ENCODE peak calls at places on chromosome 9, in five cellular contexts. X is suprapubic skin, Y is H54, U is stomach, V is A549. F is an unnamed sample.

GRCh38 chr9:120382453-120382852 is 197.5 kb downstream of the CDK5RAP2 start:
- DNase-seq in V (no peak), Y (no peak), X (no peak), U (no peak), F (no peak)

GRCh38 chr9:84111726-84112125 is 131.1 kb downstream of the RMI1 start:
- DNase-seq in V (no peak), U (no peak), Y (peak), X (no peak), F (no peak)

GRCh38 chr9:127575875-127576778 is 36.0 kb upstream of the STXBP1 start:
- DNase-seq in X (no peak), U (no peak), V (peak), Y (no peak), F (no peak)

GRCh38 chr9:34413229-34413852 is 36.6 kb upstream of the MYORG start:
- DNase-seq in Y (no peak), X (no peak), U (peak), V (peak), F (no peak)

GRCh38 chr9:12775373-12775962 is 648 bp downstream of the LURAP1L start:
- DNase-seq in X (peak), U (no peak), Y (no peak), V (no peak), F (no peak)

GRCh38 chr9:122087406-122088200 is 5.5 kb downstream of the TTLL11 start:
- DNase-seq in Y (no peak), X (no peak), U (no peak), V (no peak), F (no peak)

GRCh38 chr9:16618524-16618923 is 251.9 kb downstream of the BNC2 start:
- DNase-seq in Y (no peak), U (no peak), V (no peak), X (no peak), F (no peak)

GRCh38 chr9:16735000-16735399 is 135.5 kb downstream of the BNC2 start:
- DNase-seq in V (no peak), Y (no peak), X (no peak), U (no peak), F (no peak)

GRCh38 chr9:31304576-31304975 is 1079.9 kb upstream of the ACO1 start:
- DNase-seq in U (no peak), V (peak), Y (peak), X (no peak), F (no peak)
- TF ChIP-seq POLR2A in U (no peak), V (no peak), Y (no peak), X (no peak), F (no peak)

GRCh38 chr9:70421272-70422180 is 7.1 kb upstream of the KLF9 start:
- DNase-seq in Y (no peak), U (no peak), V (no peak), X (peak), F (no peak)

GRCh38 chr9:70420267-70421019 is 6.0 kb upstream of the KLF9 start:
- DNase-seq in U (peak), X (peak), V (peak), Y (peak), F (no peak)

GRCh38 chr9:70421020-70421271 is 6.5 kb upstream of the KLF9 start:
- DNase-seq in U (no peak), Y (no peak), V (no peak), X (no peak), F (no peak)

GRCh38 chr9:70418822-70419545 is 4.5 kb upstream of the KLF9 start:
- DNase-seq in X (peak), Y (peak), U (peak), V (peak), F (peak)

GRCh38 chr9:70419546-70420266 is 5.2 kb upstream of the KLF9 start:
- DNase-seq in V (peak), X (peak), U (peak), Y (peak), F (peak)
- TF ChIP-seq POLR2A in V (peak), X (peak), U (no peak), Y (peak), F (no peak)

GRCh38 chr9:115209601-115210306 is 91.8 kb upstream of the TNC start:
- DNase-seq in U (no peak), V (peak), X (no peak), Y (no peak), F (no peak)
- TF ChIP-seq POLR2A in U (no peak), V (no peak), X (no peak), Y (no peak), F (no peak)

DNA sequence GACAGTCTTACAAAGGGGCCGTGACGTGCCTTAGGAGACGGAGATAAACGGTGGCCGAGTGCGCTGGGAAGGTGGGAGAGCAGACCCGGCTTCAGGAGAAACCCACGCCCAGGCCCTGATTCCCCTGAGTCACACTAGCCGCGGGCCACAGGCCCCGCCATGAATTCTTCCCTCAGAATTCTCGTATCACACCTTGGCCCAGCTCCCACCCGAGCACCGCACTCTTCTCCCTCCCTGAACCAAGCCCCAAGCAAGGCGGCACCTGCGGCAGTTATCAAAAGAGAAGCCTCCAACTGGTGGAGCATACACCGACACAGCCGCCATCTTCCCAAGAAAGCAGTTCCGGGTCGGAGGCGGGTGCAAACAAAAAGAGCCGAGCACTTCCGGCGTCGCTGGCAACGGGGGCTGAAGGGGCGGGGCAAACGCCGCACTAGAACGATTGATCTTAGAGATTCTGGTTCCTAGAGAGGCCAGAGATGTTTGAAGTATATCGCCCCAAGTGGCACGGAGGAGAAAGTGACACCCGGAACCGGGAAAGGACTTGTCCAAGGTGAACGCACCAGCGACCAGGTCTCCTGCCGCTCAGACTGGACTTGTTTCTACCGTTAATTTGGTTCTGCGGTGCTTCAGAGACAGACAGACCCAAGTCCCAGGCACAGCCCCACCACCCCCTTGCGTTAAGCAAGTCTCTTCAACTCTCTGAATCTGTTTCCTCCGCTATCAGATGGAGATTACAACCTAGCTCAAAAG is at the start of gene PSMB7:
- DNase-seq in Y (peak), V (peak), U (peak), X (peak), F (peak)
- TF ChIP-seq POLR2A in Y (no peak), V (peak), U (no peak), X (peak), F (peak)

GRCh38 chr9:114501786-114502682 is 3.2 kb downstream of the WHRN start:
- DNase-seq in V (peak), U (no peak), X (no peak), Y (peak), F (no peak)
- TF ChIP-seq POLR2A in V (no peak), U (no peak), X (no peak), Y (no peak), F (no peak)

DNA sequence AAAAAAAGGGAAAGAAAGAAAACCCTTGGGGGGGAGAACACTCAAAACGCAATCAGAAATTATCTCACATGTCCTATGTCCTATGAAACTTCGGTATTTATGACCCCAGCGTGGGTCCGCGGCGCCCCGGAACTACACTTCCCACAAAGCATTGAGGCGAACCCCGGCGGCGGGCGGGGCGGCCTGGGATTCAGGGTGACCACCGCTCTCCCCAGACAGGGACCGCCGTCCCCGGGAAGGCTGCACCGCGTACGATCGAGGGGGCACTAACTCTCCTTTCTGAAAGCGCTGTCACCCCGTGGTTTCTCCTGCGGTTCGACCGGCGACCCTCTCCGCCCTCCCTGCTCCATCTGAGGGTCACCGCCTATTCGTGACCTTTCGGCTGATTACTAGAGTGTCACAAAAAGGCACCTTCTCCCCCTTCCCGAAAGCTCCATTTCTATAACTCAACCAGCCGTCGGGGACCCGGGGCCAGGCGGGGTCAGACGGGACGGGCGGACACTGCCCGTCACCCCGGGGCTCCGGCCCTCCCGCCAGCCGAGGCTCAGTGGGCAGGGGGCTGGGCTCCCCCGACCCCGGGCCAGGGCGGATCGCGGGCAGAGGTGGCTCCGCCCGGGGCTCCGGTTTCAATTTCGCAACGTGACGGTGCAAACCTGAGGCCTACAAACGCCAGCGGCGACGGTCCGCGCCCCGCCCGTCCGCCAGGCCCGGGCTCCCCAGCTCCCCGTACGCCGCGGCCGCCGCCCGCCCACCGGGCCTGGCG is 1.3 kb downstream of the ECPAS start:
- DNase-seq in X (peak), U (peak), Y (peak), V (peak), F (peak)
- TF ChIP-seq POLR2A in X (peak), U (no peak), Y (peak), V (no peak), F (peak)

DNA sequence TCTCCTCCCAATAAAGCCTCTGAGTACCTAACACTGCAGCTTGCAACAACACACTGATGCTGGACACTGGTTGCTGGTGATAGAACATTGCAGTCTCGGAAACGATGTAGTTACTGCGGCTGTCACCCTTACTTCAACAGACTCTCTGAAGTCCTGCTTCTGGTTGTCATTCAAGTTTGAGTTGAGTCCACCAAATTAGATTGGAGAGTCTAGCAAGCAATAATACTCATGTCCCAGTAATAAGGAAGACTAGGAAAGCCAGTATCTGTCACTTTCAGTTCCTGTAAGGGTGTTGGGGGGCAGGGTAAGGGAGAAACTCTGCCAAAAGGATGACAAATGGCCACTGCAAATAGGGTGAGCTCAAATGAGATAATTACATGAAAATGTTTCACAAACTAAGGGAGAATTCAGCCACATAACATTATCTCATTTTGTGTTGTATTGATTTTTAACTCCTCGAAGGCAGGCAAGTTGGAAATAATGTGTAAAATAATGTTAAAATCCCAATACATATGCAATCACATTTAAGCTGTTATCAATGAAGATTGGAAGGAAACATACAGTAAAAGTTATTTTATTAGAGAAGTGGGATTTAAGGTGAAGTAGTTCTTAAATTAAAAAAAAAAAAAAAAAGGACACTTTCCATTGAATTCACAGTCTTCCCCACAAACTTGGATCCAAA is 849 bp upstream of the IFT74 start:
- DNase-seq in Y (no peak), V (no peak), U (no peak), X (no peak), F (no peak)
- TF ChIP-seq POLR2A in Y (no peak), V (no peak), U (no peak), X (no peak), F (peak)

GRCh38 chr9:35756743-35757526 is 2.9 kb upstream of the MSMP start:
- DNase-seq in X (peak), U (peak), Y (peak), V (peak), F (peak)
- TF ChIP-seq POLR2A in X (no peak), U (no peak), Y (no peak), V (peak), F (no peak)

GRCh38 chr9:99451121-99451606 is 229.1 kb downstream of the SEC61B start:
- DNase-seq in Y (no peak), X (no peak), V (no peak), U (no peak), F (no peak)
- TF ChIP-seq POLR2A in Y (no peak), X (no peak), V (no peak), U (no peak), F (no peak)

GRCh38 chr9:79111653-79112052 is 460.1 kb upstream of the TLE4 start:
- DNase-seq in U (no peak), V (no peak), Y (no peak), X (no peak), F (no peak)

GRCh38 chr9:79104216-79104615 is 467.5 kb upstream of the TLE4 start:
- DNase-seq in Y (no peak), U (no peak), X (no peak), V (no peak), F (no peak)

GRCh38 chr9:79104951-79105350 is 466.8 kb upstream of the TLE4 start:
- DNase-seq in V (no peak), X (no peak), Y (no peak), U (no peak), F (no peak)

DNA sequence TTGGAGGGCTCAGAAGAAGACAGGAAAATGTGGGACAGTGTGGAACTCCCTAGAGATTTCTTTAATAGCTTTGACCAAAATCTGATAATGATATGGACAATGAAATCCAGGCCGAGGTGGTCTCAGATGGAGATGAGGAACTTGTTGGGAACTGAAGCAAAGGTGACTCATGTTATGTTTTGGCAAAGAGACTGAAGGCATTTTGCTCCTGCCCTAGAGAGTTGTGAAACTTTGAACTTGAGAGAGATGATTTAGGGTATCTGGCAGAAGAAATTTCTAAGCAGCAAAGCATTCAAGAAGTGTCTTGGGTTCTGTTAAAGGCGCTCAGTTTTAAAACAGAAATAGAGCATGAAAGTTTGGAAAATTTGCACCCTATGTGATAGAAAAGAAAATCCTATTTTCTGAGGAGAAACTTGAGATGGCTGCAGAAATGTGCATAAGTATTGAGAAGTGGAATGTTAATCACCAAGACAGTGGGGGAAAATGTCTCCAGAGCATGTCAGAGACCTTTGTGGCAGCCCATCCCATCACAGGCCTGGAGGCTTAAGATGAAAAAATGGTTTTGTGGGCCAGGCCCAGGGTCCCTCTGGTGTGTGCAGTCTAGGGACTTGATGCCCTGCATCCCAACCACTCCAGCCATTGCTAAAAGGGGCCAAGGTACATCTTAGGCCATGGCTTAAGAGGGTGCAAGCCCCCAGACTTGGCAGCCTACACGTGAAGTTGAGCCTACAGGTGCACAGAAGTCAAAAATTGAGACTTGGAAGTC is 463.7 kb upstream of the TLE4 start:
- DNase-seq in V (no peak), U (no peak), Y (no peak), X (no peak), F (no peak)
- TF ChIP-seq POLR2A in V (no peak), U (no peak), Y (no peak), X (no peak), F (no peak)